ENCODE peak calls at places on chromosomes 5 and 9, in four cellular contexts. S is adrenal gland, X is KBM-7, G is tibial artery. Z is an unnamed sample.
A peak's percentile ranks its signal among the peaks of the same experiment; 100 is the strongest.

GRCh38 chr5:167888395-167888794 is 403.1 kb upstream of the WWC1 start:
- DNase-seq in G (no peak), X (no peak), S (no peak), Z (no peak)

GRCh38 chr5:148820778-148821395 is 5.5 kb upstream of the ADRB2 start:
- DNase-seq in S (no peak), G (no peak), X (peak; percentile 38), Z (no peak)

GRCh38 chr5:43065384-43066230 is 25.5 kb upstream of the ANXA2R start:
- DNase-seq in S (peak; percentile 58), G (peak; percentile 79), X (peak; percentile 79), Z (peak; percentile 62)

GRCh38 chr9:133768859-133769510 is 30.8 kb upstream of the SARDH start:
- DNase-seq in G (peak; percentile 59), S (no peak), X (no peak), Z (no peak)

GRCh38 chr5:14768838-14769365 is 102.7 kb downstream of the ANKH start:
- DNase-seq in G (no peak), X (no peak), S (no peak), Z (no peak)

GRCh38 chr5:132098151-132098594 is 24.6 kb downstream of the CSF2 start:
- DNase-seq in X (no peak), G (no peak), S (no peak), Z (no peak)

GRCh38 chr5:28685794-28686193 is 1647.4 kb upstream of the CDH9 start:
- DNase-seq in G (no peak), X (no peak), S (no peak), Z (no peak)

GRCh38 chr5:143061161-143061945 is 291.2 kb downstream of the ARHGAP26 start:
- DNase-seq in S (no peak), X (no peak), G (no peak), Z (no peak)

GRCh38 chr9:115367321-115367720 is 249.4 kb upstream of the TNC start:
- DNase-seq in X (no peak), G (no peak), S (no peak), Z (no peak)

GRCh38 chr5:3542158-3542557 is 53.5 kb upstream of the IRX1 start:
- DNase-seq in X (no peak), G (no peak), S (no peak), Z (no peak)

GRCh38 chr5:177175336-177175735 is 41.8 kb downstream of the NSD1 start:
- DNase-seq in G (no peak), S (no peak), X (no peak), Z (no peak)

GRCh38 chr5:139895647-139896046 is 100.0 kb downstream of the PSD2 start:
- DNase-seq in G (peak; percentile 16), X (no peak), S (no peak), Z (no peak)

GRCh38 chr5:176441921-176442323 is 6.3 kb upstream of the FAF2 start:
- DNase-seq in G (no peak), S (no peak), X (peak; percentile 69), Z (no peak)

GRCh38 chr5:136004436-136004835 is 24.4 kb upstream of the TGFBI start:
- DNase-seq in G (no peak), S (no peak), X (no peak), Z (no peak)

GRCh38 chr5:55856511-55857246 is 5.5 kb downstream of the IL31RA start:
- DNase-seq in G (no peak), X (peak; percentile 72), S (no peak), Z (no peak)

GRCh38 chr5:41510176-41510831 is at the start of gene PLCXD3:
- DNase-seq in X (no peak), S (peak; percentile 29), G (peak; percentile 74), Z (no peak)

GRCh38 chr9:132750668-132751067 is 80.4 kb downstream of the GTF3C4 start:
- DNase-seq in X (no peak), G (no peak), S (no peak), Z (no peak)

GRCh38 chr5:176895350-176895749 is 3.8 kb downstream of the HK3 start:
- DNase-seq in G (no peak), S (no peak), X (no peak), Z (no peak)

GRCh38 chr5:81850494-81850893 is 99.6 kb upstream of the SSBP2 start:
- DNase-seq in X (no peak), S (no peak), G (peak; percentile 68), Z (no peak)

GRCh38 chr5:132009706-132010405 is 1.6 kb downstream of the ACSL6 start:
- DNase-seq in S (peak; percentile 9), G (peak; percentile 33), X (no peak), Z (no peak)

GRCh38 chr9:15468113-15468512 is 42.7 kb downstream of the PSIP1 start:
- DNase-seq in X (no peak), S (no peak), G (no peak), Z (no peak)

GRCh38 chr5:179918742-179919486 is 11.2 kb upstream of the TBC1D9B start:
- DNase-seq in G (no peak), S (no peak), X (no peak), Z (no peak)

GRCh38 chr5:136586196-136586595 is 220.9 kb upstream of the TRPC7 start:
- DNase-seq in S (no peak), G (no peak), X (no peak), Z (no peak)

GRCh38 chr5:43042626-43043399 is 2.7 kb upstream of the ANXA2R start:
- DNase-seq in S (peak; percentile 66), X (peak; percentile 93), G (peak; percentile 90), Z (peak; percentile 69)

GRCh38 chr9:88672874-88673695 is 138.1 kb downstream of the NXNL2 start:
- DNase-seq in X (no peak), S (no peak), G (no peak), Z (no peak)

Z was measured in transverse colon.